ENCODE peak calls at places on chromosomes 4 and X, in five cellular contexts. G is hippocampal formation; Z is DMS153; Y is stimulated activated CD4-positive, alpha-beta T cell treated with anti-CD3 and anti-CD28 coated beads, Interleukin-15, amount 100 ng/mL, for 1 hour; J is fibroblast of the conjunctiva. Q is an unnamed sample.
A peak's percentile ranks its signal among the peaks of the same experiment; 100 is the strongest.

GRCh38 chr4:38621004-38621684 is 42.9 kb upstream of the KLF3 start:
- DNase-seq in G (no peak), Z (peak; percentile 55), Y (no peak), J (peak; percentile 75), Q (no peak)

GRCh38 chrX:77446840-77447239 is 349 bp upstream of the FGF16 start:
- DNase-seq in G (no peak), Z (no peak), Y (no peak), J (no peak), Q (no peak)

GRCh38 chrX:4263005-4263404 is 549.6 kb upstream of the PRKX start:
- DNase-seq in G (no peak), Z (peak; percentile 13), Y (no peak), J (no peak), Q (no peak)

GRCh38 chr4:86233681-86234080 is 126.2 kb downstream of the MAPK10 start:
- DNase-seq in G (no peak), Z (no peak), Y (no peak), J (no peak), Q (no peak)

GRCh38 chrX:48890296-48890925 is 7.2 kb downstream of the TIMM17B start:
- DNase-seq in G (no peak), Z (no peak), Y (no peak), J (no peak), Q (no peak)

GRCh38 chr4:150164055-150164454 is 85.8 kb downstream of the DCLK2 start:
- DNase-seq in G (no peak), Z (no peak), Y (no peak), J (no peak), Q (no peak)

GRCh38 chr4:83851261-83852084 is 315.6 kb downstream of the GPAT3 start:
- DNase-seq in G (no peak), Z (no peak), Y (no peak), J (no peak), Q (no peak)

GRCh38 chr4:14910411-14910810 is 91.9 kb upstream of the CPEB2 start:
- DNase-seq in G (no peak), Z (no peak), Y (no peak), J (no peak), Q (no peak)

GRCh38 chrX:130575831-130576404 is 174.1 kb downstream of the RBMX2 start:
- DNase-seq in G (peak; percentile 1), Z (peak; percentile 23), Y (no peak), J (peak; percentile 16), Q (no peak)

GRCh38 chr4:184688447-184688846 is 38.9 kb downstream of the PRIMPOL start:
- DNase-seq in G (no peak), Z (no peak), Y (no peak), J (peak; percentile 42), Q (peak; percentile 85)